ENCODE peak calls at places on chromosomes 16 and 17, in five cellular contexts. C is gastrocnemius medialis; U is CD4-positive, alpha-beta T cell; E is ELR; B is K562. S is an unnamed sample.

GRCh38 chr17:60135160-60135950 is 14.4 kb upstream of the CA4 start:
- DNase-seq in C (peak; percentile 79), E (peak; percentile 96), U (peak; percentile 60), B (peak; percentile 94), S (peak; percentile 91)

GRCh38 chr17:29549169-29549935 is 17.5 kb downstream of the ABHD15 start:
- DNase-seq in U (no peak), E (no peak), B (no peak), C (no peak), S (no peak)

GRCh38 chr17:43360376-43360738 is 38.4 kb upstream of the ARL4D start:
- DNase-seq in U (peak; percentile 59), E (peak; percentile 95), C (no peak), B (no peak), S (peak; percentile 82)

GRCh38 chr17:58783380-58783779 is 27.7 kb downstream of the PPM1E start:
- DNase-seq in C (no peak), B (peak; percentile 47), E (peak; percentile 4), U (no peak), S (no peak)

GRCh38 chr16:78684655-78685400 is 585.4 kb downstream of the WWOX start:
- DNase-seq in B (no peak), U (no peak), C (peak; percentile 45), E (no peak), S (peak; percentile 79)

GRCh38 chr17:61599608-61600007 is 8.6 kb upstream of the NACA2 start:
- DNase-seq in B (no peak), E (no peak), U (no peak), C (no peak), S (no peak)

GRCh38 chr16:81956213-81956948 is 54.9 kb downstream of the SDR42E1 start:
- DNase-seq in C (no peak), U (no peak), E (peak; percentile 21), B (no peak), S (no peak)

GRCh38 chr16:5756969-5757368 is 659.4 kb upstream of the EEF2KMT start:
- DNase-seq in E (no peak), B (no peak), C (no peak), U (no peak), S (no peak)

GRCh38 chr17:7280519-7281073 is 922 bp upstream of the SLC2A4 start:
- DNase-seq in C (peak; percentile 83), U (peak; percentile 84), B (peak; percentile 88), E (peak; percentile 86), S (peak; percentile 87)

GRCh38 chr16:49858200-49859129 is 2.6 kb upstream of the ZNF423 start:
- DNase-seq in C (no peak), B (no peak), U (no peak), E (no peak), S (no peak)

GRCh38 chr16:60203525-60204124 is 1469.5 kb upstream of the GOT2 start:
- DNase-seq in B (no peak), E (peak; percentile 57), U (no peak), C (no peak), S (no peak)

S was measured in right atrium auricular region.